ENCODE peak calls at places on chromosome 14, in seven cellular contexts. C is tibial nerve, W is body of pancreas, Q is heart left ventricle, I is Peyer's patch, O is A549, S is ovary. D is an unnamed sample.
A peak's percentile ranks its signal among the peaks of the same experiment; 100 is the strongest.

GRCh38 chr14:76953196-76953945 is 75.1 kb downstream of the IRF2BPL start:
- DNase-seq in C (peak; percentile 41), W (peak; percentile 82), Q (peak; percentile 80), I (peak; percentile 66), O (peak; percentile 90), S (peak; percentile 81), D (peak; percentile 77)

GRCh38 chr14:74456684-74457083 is 30.7 kb upstream of the SYNDIG1L start:
- DNase-seq in C (no peak), W (no peak), Q (no peak), I (no peak), O (no peak), S (no peak), D (no peak)

GRCh38 chr14:23565626-23566025 is 2.0 kb downstream of the AP1G2 start:
- DNase-seq in C (no peak), W (no peak), Q (no peak), I (no peak), O (no peak), S (no peak), D (no peak)

GRCh38 chr14:65333926-65334687 is 78.4 kb upstream of the FUT8 start:
- DNase-seq in C (peak; percentile 68), W (no peak), Q (no peak), I (peak; percentile 75), O (no peak), S (peak; percentile 62), D (no peak)

GRCh38 chr14:75450381-75451276 is 22.8 kb downstream of the JDP2 start:
- DNase-seq in C (no peak), W (peak; percentile 97), Q (peak; percentile 82), I (no peak), O (no peak), S (peak; percentile 61), D (peak; percentile 88)

GRCh38 chr14:29911815-29912214 is 15.8 kb downstream of the PRKD1 start:
- DNase-seq in C (no peak), W (no peak), Q (no peak), I (no peak), O (no peak), S (no peak), D (no peak)

GRCh38 chr14:59463773-59464650 is 1.2 kb downstream of the GPR135 start:
- DNase-seq in C (no peak), W (peak; percentile 14), Q (no peak), I (no peak), O (no peak), S (peak; percentile 70), D (peak; percentile 56)

GRCh38 chr14:36619853-36620252 is 37.4 kb upstream of the NKX2-8 start:
- DNase-seq in C (no peak), W (no peak), Q (no peak), I (no peak), O (no peak), S (no peak), D (no peak)

GRCh38 chr14:83217492-83217891 is 1683.8 kb upstream of the SEL1L start:
- DNase-seq in C (no peak), W (no peak), Q (no peak), I (no peak), O (no peak), S (no peak), D (no peak)

GRCh38 chr14:79552778-79553177 is 658.5 kb downstream of the DIO2 start:
- DNase-seq in C (no peak), W (no peak), Q (no peak), I (no peak), O (no peak), S (no peak), D (no peak)

GRCh38 chr14:61965030-61965745 is 203.0 kb downstream of the SNAPC1 start:
- DNase-seq in C (no peak), W (no peak), Q (no peak), I (no peak), O (no peak), S (no peak), D (no peak)

GRCh38 chr14:58238252-58239247 is 6.1 kb upstream of the PSMA3 start:
- DNase-seq in C (no peak), W (peak; percentile 38), Q (no peak), I (no peak), O (no peak), S (peak; percentile 71), D (no peak)

GRCh38 chr14:36217732-36218131 is 41.2 kb upstream of the PTCSC3 start:
- DNase-seq in C (no peak), W (no peak), Q (no peak), I (no peak), O (no peak), S (no peak), D (no peak)

GRCh38 chr14:37665479-37665878 is 70.0 kb downstream of the TTC6 start:
- DNase-seq in C (no peak), W (no peak), Q (no peak), I (no peak), O (no peak), S (no peak), D (no peak)

GRCh38 chr14:78240567-78240966 is 70.4 kb downstream of the NRXN3 start:
- DNase-seq in C (no peak), W (no peak), Q (no peak), I (no peak), O (no peak), S (no peak), D (no peak)

GRCh38 chr14:38039526-38039925 is 168.2 kb upstream of the SSTR1 start:
- DNase-seq in C (no peak), W (no peak), Q (no peak), I (no peak), O (no peak), S (no peak), D (no peak)

GRCh38 chr14:22602011-22602410 is 3.9 kb downstream of the ABHD4 start:
- DNase-seq in C (no peak), W (no peak), Q (no peak), I (no peak), O (no peak), S (no peak), D (no peak)

GRCh38 chr14:35124127-35124526 is 1.8 kb downstream of the PRORP start:
- DNase-seq in C (no peak), W (no peak), Q (no peak), I (no peak), O (no peak), S (no peak), D (no peak)

GRCh38 chr14:78836777-78837176 is 666.6 kb downstream of the NRXN3 start:
- DNase-seq in C (no peak), W (peak; percentile 60), Q (peak; percentile 20), I (no peak), O (peak; percentile 49), S (no peak), D (no peak)

GRCh38 chr14:89418452-89418851 is 1.4 kb upstream of the FOXN3 start:
- DNase-seq in C (no peak), W (no peak), Q (no peak), I (no peak), O (no peak), S (no peak), D (no peak)
- H3K4me1 ChIP-seq in C (no peaks in the 10 kb centered on the region), W (peaks cover 30% of the 10 kb centered on the region), Q (peaks cover 37% of the 10 kb centered on the region), I (peaks cover 35% of the 10 kb centered on the region), O (peaks cover 19% of the 10 kb centered on the region), S (peaks cover 7% of the 10 kb centered on the region), D (peaks cover 8% of the 10 kb centered on the region)

GRCh38 chr14:71629250-71629649 is 303.0 kb upstream of the RGS6 start:
- DNase-seq in C (no peak), W (no peak), Q (no peak), I (no peak), O (no peak), S (no peak), D (no peak)

GRCh38 chr14:71628433-71628832 is 303.8 kb upstream of the RGS6 start:
- DNase-seq in C (no peak), W (no peak), Q (no peak), I (no peak), O (no peak), S (no peak), D (no peak)

GRCh38 chr14:71632440-71632946 is 299.7 kb upstream of the RGS6 start:
- DNase-seq in C (no peak), W (no peak), Q (no peak), I (no peak), O (no peak), S (no peak), D (no peak)

GRCh38 chr14:71626281-71626835 is 305.9 kb upstream of the RGS6 start:
- DNase-seq in C (no peak), W (no peak), Q (no peak), I (no peak), O (no peak), S (no peak), D (no peak)

DNA sequence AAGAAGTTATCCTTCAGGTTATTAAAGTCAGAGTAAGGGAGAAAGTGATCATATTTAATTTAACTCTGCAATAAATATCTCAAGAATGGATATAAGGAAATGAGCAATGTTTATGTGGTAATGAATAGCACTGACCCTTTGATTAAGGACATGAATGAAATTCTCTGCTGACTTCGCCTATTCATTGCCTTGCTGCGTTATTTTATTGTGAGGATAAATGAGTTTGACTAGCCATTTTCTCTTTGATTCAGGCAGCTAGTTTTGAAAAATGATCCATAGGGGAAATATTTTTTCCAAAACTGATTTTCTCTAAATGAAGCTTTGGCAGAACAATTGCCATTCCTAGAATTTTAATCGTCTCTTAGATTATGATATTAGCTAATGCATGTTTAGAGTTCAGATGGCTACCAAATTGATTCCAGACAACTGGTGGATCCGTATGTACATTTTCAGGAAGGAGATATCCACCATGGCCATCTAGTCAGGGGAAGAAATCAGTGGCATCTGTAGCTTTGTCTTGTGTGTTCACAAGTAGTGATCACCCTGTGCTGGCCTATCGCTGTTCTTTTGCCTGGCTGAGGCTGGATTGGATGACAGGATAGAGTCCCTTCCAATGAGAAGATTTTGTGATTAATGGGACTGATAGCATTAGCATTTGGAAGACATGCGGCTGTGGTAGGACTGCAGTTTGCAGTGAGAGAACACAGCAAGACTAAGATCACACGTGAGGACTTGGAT is 302.3 kb upstream of the RGS6 start:
- DNase-seq in C (no peak), W (no peak), Q (no peak), I (no peak), O (no peak), S (no peak), D (no peak)
- TF ChIP-seq POLR2A in C (no peak), W (no peak), Q (no peak), I (no peak), O (no peak), S (no peak), D (no peak)

DNA sequence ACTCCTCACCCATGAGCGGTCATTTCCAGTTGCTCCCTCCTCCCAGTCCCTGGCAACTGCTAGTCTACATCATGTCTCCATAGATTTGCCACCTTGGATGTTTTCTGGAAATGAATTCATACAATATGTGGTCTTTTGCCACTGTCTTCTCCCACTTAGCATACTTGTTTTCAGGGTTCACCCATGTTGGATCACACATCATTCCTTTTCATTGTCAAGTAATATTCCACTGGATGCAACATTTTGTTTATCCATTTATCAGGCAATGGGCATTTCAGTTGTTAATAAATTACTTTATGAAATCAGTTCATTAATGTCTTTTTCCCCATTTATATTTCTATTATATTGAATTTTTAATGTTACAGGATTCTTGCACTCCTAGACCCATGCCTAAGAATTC is 64.3 kb downstream of the EML1 start:
- DNase-seq in C (no peak), W (no peak), Q (no peak), I (no peak), O (no peak), S (no peak), D (no peak)
- H3K4me1 ChIP-seq in C (no peaks in the 10 kb centered on the region), W (no peaks in the 10 kb centered on the region), Q (peaks cover 8% of the 10 kb centered on the region), I (no peaks in the 10 kb centered on the region), O (peaks cover 4% of the 10 kb centered on the region), S (no peaks in the 10 kb centered on the region), D (no peaks in the 10 kb centered on the region)

DNA sequence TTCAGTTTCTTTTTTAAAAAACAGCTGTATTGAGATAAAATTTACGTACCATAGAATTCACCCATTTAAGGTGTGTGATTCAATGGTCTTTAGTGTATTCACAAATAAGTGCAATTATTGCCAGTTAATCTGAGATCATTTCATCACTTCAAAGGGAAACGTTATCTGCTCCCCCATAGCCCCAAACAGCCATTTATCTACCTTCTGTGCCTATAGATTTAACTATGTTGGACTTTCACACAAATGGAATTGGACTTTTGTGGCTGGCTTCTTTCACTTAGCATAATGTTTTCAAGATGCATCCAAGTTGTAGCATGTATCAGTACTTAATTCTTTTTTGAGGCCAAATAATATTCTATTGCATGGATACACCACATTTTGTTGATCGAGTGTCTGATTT is 9.7 kb downstream of the PNP start:
- DNase-seq in C (no peak), W (no peak), Q (no peak), I (no peak), O (no peak), S (no peak), D (no peak)
- TF ChIP-seq POLR2A in C (no peak), W (no peak), Q (no peak), I (no peak), O (no peak), S (no peak), D (no peak)

D was measured in right lobe of liver.